ENCODE peak calls at places on chromosomes 12 and 14, in four cellular contexts. N is HCT116, Y is neural progenitor cell, Z is GM23248. K is an unnamed sample.

GRCh38 chr12:57737467-57738141 is 938 bp downstream of the AGAP2 start:
- DNase-seq in Z (peak), N (no peak), Y (peak), K (no peak)

GRCh38 chr12:50732591-50732990 is 31.3 kb upstream of the ATF1 start:
- DNase-seq in N (peak), Z (peak), Y (no peak), K (no peak)

GRCh38 chr12:117084405-117085317 is 14.6 kb downstream of the TESC start:
- DNase-seq in Z (no peak), N (no peak), Y (no peak), K (no peak)

GRCh38 chr14:24634158-24634557 is at the start of gene GZMB:
- DNase-seq in Z (peak), N (no peak), Y (no peak), K (no peak)

GRCh38 chr14:26722258-26722657 is 124.4 kb upstream of the NOVA1 start:
- DNase-seq in Y (no peak), Z (no peak), N (no peak), K (no peak)

GRCh38 chr14:90253826-90254225 is 2.5 kb upstream of the PSMC1 start:
- DNase-seq in Y (no peak), N (no peak), Z (no peak), K (no peak)

GRCh38 chr12:98955284-98955683 is 310.2 kb downstream of the APAF1 start:
- DNase-seq in Y (peak), N (peak), Z (peak), K (peak)

GRCh38 chr14:86091811-86092210 is 561.9 kb downstream of the FLRT2 start:
- DNase-seq in Z (no peak), Y (no peak), N (no peak), K (no peak)

GRCh38 chr12:84793558-84794367 is 118.8 kb downstream of the SLC6A15 start:
- DNase-seq in N (no peak), Y (no peak), Z (peak), K (no peak)

GRCh38 chr12:106213721-106214121 is 34.1 kb downstream of the CKAP4 start:
- DNase-seq in Y (no peak), Z (peak), N (no peak), K (no peak)

GRCh38 chr12:1917172-1918070 is 1.0 kb downstream of the CACNA2D4 start:
- DNase-seq in Z (no peak), N (no peak), Y (no peak), K (no peak)

GRCh38 chr12:90167501-90167900 is 458.9 kb upstream of the ATP2B1 start:
- DNase-seq in Y (no peak), Z (no peak), N (no peak), K (no peak)

GRCh38 chr12:100326208-100326607 is 30.7 kb upstream of the SLC17A8 start:
- DNase-seq in N (no peak), Y (no peak), Z (peak), K (no peak)

GRCh38 chr14:32635103-32635719 is 303.5 kb upstream of the NPAS3 start:
- DNase-seq in N (no peak), Y (no peak), Z (peak), K (no peak)

GRCh38 chr12:132166801-132167591 is 22.7 kb downstream of the NOC4L start:
- DNase-seq in Z (no peak), N (no peak), Y (no peak), K (no peak)

GRCh38 chr12:105426766-105427165 is 96.3 kb downstream of the C12orf75 start:
- DNase-seq in Y (no peak), N (no peak), Z (no peak), K (no peak)

GRCh38 chr14:22593189-22593588 is 4.2 kb upstream of the DAD1 start:
- DNase-seq in N (no peak), Y (no peak), Z (no peak), K (no peak)

GRCh38 chr14:89429206-89430091 is 12.4 kb upstream of the FOXN3 start:
- DNase-seq in Y (peak), Z (peak), N (no peak), K (no peak)

GRCh38 chr12:53325539-53326061 is 4.2 kb upstream of the AAAS start:
- DNase-seq in N (no peak), Z (peak), Y (peak), K (no peak)

GRCh38 chr12:103288016-103288415 is 207.8 kb downstream of the C12orf42 start:
- DNase-seq in N (no peak), Z (no peak), Y (no peak), K (no peak)

GRCh38 chr14:31966896-31967668 is 110.0 kb upstream of the ARHGAP5 start:
- DNase-seq in Z (peak), Y (no peak), N (no peak), K (no peak)

GRCh38 chr12:132489078-132489601 is 811 bp upstream of the FBRSL1 start:
- DNase-seq in Z (peak), Y (peak), N (no peak), K (no peak)

GRCh38 chr12:80472912-80473500 is 29.0 kb downstream of the PTPRQ start:
- DNase-seq in Y (peak), Z (peak), N (peak), K (peak)

GRCh38 chr14:68306934-68307758 is 485.7 kb downstream of the ZFP36L1 start:
- DNase-seq in Y (no peak), Z (peak), N (peak), K (no peak)

GRCh38 chr12:5493018-5493417 is 61.1 kb downstream of the NTF3 start:
- DNase-seq in Z (no peak), N (no peak), Y (peak), K (no peak)

GRCh38 chr12:94618995-94619695 is 31.2 kb downstream of the TMCC3 start:
- DNase-seq in Y (no peak), N (peak), Z (peak), K (no peak)

GRCh38 chr12:3145036-3145435 is 67.9 kb downstream of the TSPAN9 start:
- DNase-seq in Y (no peak), N (no peak), Z (no peak), K (no peak)

GRCh38 chr12:28108599-28108998 is 81.7 kb upstream of the CCDC91 start:
- DNase-seq in N (no peak), Z (no peak), Y (no peak), K (peak)

GRCh38 chr12:26748412-26748740 is 84.6 kb downstream of the ITPR2 start:
- DNase-seq in N (no peak), Y (no peak), Z (no peak), K (no peak)

GRCh38 chr12:76445469-76445868 is 97.3 kb upstream of the BBS10 start:
- DNase-seq in Z (peak), Y (no peak), N (no peak), K (no peak)

GRCh38 chr12:100141666-100141997 is 1.0 kb downstream of the BLTP3B start:
- DNase-seq in Y (no peak), Z (peak), N (peak), K (peak)

GRCh38 chr14:96944297-96944696 is 147.1 kb downstream of the VRK1 start:
- DNase-seq in N (no peak), Z (no peak), Y (no peak), K (no peak)

DNA sequence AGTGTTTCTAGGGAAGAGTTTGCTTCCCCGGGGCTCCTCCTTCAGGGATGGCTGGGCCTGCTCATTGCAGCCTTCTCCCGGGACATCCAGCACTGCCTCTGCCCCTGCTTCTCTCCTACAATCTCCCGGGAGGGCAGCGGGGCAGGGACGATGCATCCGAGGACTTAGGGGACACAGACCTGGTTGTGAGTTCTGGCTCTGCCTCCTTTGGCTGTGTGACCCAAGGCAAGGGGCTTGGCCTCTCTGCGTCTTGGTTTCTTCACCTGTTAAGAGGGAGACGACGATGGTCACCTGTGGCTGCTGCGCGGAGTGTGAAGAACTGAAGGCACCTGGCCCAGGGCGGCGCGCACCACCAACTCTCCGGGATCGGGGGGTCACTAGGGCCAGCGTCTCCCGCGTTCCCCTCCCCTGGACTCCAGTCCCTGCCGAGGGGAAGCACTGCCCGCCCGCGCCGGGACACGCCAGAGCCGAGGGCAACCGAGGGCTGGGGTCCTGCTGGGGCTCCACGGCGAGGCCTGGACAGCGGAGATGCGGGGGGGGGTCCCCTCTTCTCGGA is 391 bp downstream of the HVCN1 start:
- DNase-seq in N (no peak), Y (peak), Z (peak), K (no peak)
- H3K9ac ChIP-seq in N (no peak), Y (no peak), Z (peak), K (no peak)

GRCh38 chr12:78406213-78406612 is 458.4 kb upstream of the SYT1 start:
- DNase-seq in N (no peak), Y (no peak), Z (no peak), K (no peak)
- H3K4me3 ChIP-seq in N (no peak), Y (no peak), Z (no peak), K (no peak)

DNA sequence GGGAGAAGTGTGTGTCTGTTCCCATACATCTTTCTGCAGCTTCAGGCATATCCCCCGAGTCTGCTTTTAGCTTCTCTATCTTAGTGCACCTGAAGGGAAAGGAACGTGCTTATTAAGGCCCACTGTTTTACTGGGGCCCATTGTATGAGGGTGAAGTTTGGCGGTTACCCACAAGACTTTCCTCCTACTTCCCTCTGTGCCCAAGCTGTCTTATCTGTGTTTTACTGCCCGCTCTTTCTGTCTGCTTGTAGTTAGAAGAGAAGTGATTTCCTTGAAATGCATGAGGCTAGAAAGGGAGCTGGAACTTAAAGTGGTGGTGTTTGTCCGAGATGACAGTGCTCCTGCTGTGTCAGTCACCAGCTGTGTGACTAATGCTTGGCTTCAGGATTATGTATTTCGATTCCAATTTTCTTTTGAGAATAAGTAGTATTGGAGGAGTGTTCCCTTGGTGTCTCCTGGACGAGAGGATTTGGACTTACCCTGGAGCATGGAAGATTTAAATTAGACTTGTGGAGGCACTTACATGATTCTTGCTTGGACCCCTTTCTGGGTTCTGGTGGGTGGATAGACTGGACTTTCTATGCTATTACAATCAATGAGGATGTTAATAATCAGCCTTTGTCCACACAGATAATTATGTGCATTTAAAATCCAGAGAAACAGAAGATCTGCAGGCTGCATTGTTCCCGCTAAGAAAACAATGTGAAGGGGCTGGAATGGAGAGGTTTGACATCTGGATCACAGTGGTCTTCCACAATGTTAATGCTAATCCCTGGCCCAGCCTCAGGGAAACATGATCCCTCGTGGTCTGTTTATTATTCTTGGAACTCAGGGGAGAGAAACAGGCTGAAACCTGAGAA is 13.9 kb upstream of the KRT86 start:
- DNase-seq in Y (peak), N (no peak), Z (no peak), K (no peak)
- TF ChIP-seq EZH2phosphoT487 in Y (no peak), N (no peak), Z (no peak), K (no peak)

DNA sequence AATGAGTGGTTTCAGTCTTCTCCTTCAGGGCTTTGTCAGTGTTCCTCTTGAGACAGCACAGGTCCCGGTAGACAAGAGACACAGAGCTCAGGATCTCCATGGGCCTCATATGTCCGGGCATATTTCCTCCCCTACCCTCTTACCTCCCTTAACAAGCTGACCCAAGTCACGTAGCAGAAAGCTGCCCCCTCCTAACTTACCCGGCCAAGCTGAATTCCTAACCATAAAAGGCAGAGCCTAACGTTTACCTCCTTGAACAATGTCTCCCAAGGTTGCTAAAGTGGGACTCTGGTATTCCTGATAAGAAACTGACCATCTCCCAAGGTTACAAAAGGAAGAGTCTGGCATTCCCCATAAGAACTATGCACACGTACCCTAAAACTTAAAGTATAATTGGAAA is 182.2 kb upstream of the USP15 start:
- DNase-seq in Z (no peak), Y (no peak), N (no peak), K (no peak)
- H3K9ac ChIP-seq in Z (no peak), Y (no peak), N (no peak), K (no peak)